ENCODE peak calls at places on chromosomes 1 and 21, in eight cellular contexts. One of them, this sample, is unnamed.

GRCh38 chr21:35988396-35989140 is 71.8 kb downstream of the SETD4 start:
- DNase-seq in psoas muscle: no peak
- DNase-seq in RWPE2: no peak
- DNase-seq in cardiac muscle cell: no peak
- DNase-seq in GM12864: no peak
- DNase-seq in AG04450: no peak
- DNase-seq in activated B cell treated with CpG ODN at 0.5 μM for 24 hours: no peak
- DNase-seq in NB4: peak; percentile 46
- DNase-seq in this sample: no peak

GRCh38 chr1:6832789-6833188 is 47.5 kb downstream of the CAMTA1 start:
- DNase-seq in psoas muscle: no peak
- DNase-seq in RWPE2: no peak
- DNase-seq in cardiac muscle cell: peak; percentile 32
- DNase-seq in GM12864: no peak
- DNase-seq in AG04450: no peak
- DNase-seq in activated B cell treated with CpG ODN at 0.5 μM for 24 hours: no peak
- DNase-seq in NB4: no peak
- DNase-seq in this sample: no peak

GRCh38 chr1:235822685-235823084 is 44.0 kb downstream of the LYST start:
- DNase-seq in psoas muscle: no peak
- DNase-seq in RWPE2: no peak
- DNase-seq in cardiac muscle cell: no peak
- DNase-seq in GM12864: no peak
- DNase-seq in AG04450: no peak
- DNase-seq in activated B cell treated with CpG ODN at 0.5 μM for 24 hours: no peak
- DNase-seq in NB4: no peak
- DNase-seq in this sample: no peak

GRCh38 chr1:164821648-164822047 is 262.7 kb downstream of the PBX1 start:
- DNase-seq in psoas muscle: no peak
- DNase-seq in RWPE2: no peak
- DNase-seq in cardiac muscle cell: no peak
- DNase-seq in GM12864: no peak
- DNase-seq in AG04450: no peak
- DNase-seq in activated B cell treated with CpG ODN at 0.5 μM for 24 hours: no peak
- DNase-seq in NB4: no peak
- DNase-seq in this sample: no peak

GRCh38 chr1:27430903-27431653 is 38.7 kb downstream of the GPR3 start:
- DNase-seq in psoas muscle: no peak
- DNase-seq in RWPE2: no peak
- DNase-seq in cardiac muscle cell: no peak
- DNase-seq in GM12864: no peak
- DNase-seq in AG04450: no peak
- DNase-seq in activated B cell treated with CpG ODN at 0.5 μM for 24 hours: no peak
- DNase-seq in NB4: peak; percentile 64
- DNase-seq in this sample: peak; percentile 42

GRCh38 chr1:20666804-20667203 is 5.6 kb upstream of the DDOST start:
- DNase-seq in psoas muscle: no peak
- DNase-seq in RWPE2: no peak
- DNase-seq in cardiac muscle cell: no peak
- DNase-seq in GM12864: peak; percentile 25
- DNase-seq in AG04450: no peak
- DNase-seq in activated B cell treated with CpG ODN at 0.5 μM for 24 hours: no peak
- DNase-seq in NB4: peak; percentile 47
- DNase-seq in this sample: no peak

GRCh38 chr1:12644829-12645228 is 944 bp downstream of the AADACL4 start:
- DNase-seq in psoas muscle: no peak
- DNase-seq in RWPE2: no peak
- DNase-seq in cardiac muscle cell: no peak
- DNase-seq in GM12864: no peak
- DNase-seq in AG04450: no peak
- DNase-seq in activated B cell treated with CpG ODN at 0.5 μM for 24 hours: no peak
- DNase-seq in NB4: no peak
- DNase-seq in this sample: no peak

GRCh38 chr1:235108876-235109275 is 19.8 kb downstream of the TOMM20 start:
- DNase-seq in psoas muscle: no peak
- DNase-seq in RWPE2: no peak
- DNase-seq in cardiac muscle cell: no peak
- DNase-seq in GM12864: no peak
- DNase-seq in AG04450: no peak
- DNase-seq in activated B cell treated with CpG ODN at 0.5 μM for 24 hours: no peak
- DNase-seq in NB4: no peak
- DNase-seq in this sample: no peak

GRCh38 chr1:118396279-118396678 is 211.3 kb upstream of the SPAG17 start:
- DNase-seq in psoas muscle: no peak
- DNase-seq in RWPE2: no peak
- DNase-seq in cardiac muscle cell: no peak
- DNase-seq in GM12864: no peak
- DNase-seq in AG04450: no peak
- DNase-seq in activated B cell treated with CpG ODN at 0.5 μM for 24 hours: no peak
- DNase-seq in NB4: no peak
- DNase-seq in this sample: no peak

GRCh38 chr1:246280551-246280950 is 226.5 kb downstream of the SMYD3 start:
- DNase-seq in psoas muscle: no peak
- DNase-seq in RWPE2: no peak
- DNase-seq in cardiac muscle cell: peak; percentile 31
- DNase-seq in GM12864: no peak
- DNase-seq in AG04450: no peak
- DNase-seq in activated B cell treated with CpG ODN at 0.5 μM for 24 hours: no peak
- DNase-seq in NB4: peak; percentile 60
- DNase-seq in this sample: peak; percentile 16

GRCh38 chr1:53070621-53071020 is 8.6 kb downstream of the PODN start:
- DNase-seq in psoas muscle: no peak
- DNase-seq in RWPE2: no peak
- DNase-seq in cardiac muscle cell: no peak
- DNase-seq in GM12864: no peak
- DNase-seq in AG04450: no peak
- DNase-seq in activated B cell treated with CpG ODN at 0.5 μM for 24 hours: peak; percentile 12
- DNase-seq in NB4: no peak
- DNase-seq in this sample: peak; percentile 25

GRCh38 chr21:36156815-36157670 is at the start of gene DOP1B:
- DNase-seq in psoas muscle: peak; percentile 18
- DNase-seq in RWPE2: no peak
- DNase-seq in cardiac muscle cell: no peak
- DNase-seq in GM12864: no peak
- DNase-seq in AG04450: no peak
- DNase-seq in activated B cell treated with CpG ODN at 0.5 μM for 24 hours: no peak
- DNase-seq in NB4: peak; percentile 66
- DNase-seq in this sample: peak; percentile 62

GRCh38 chr1:226365831-226366231 is 42.1 kb downstream of the PARP1 start:
- DNase-seq in psoas muscle: no peak
- DNase-seq in RWPE2: no peak
- DNase-seq in cardiac muscle cell: no peak
- DNase-seq in GM12864: no peak
- DNase-seq in AG04450: no peak
- DNase-seq in activated B cell treated with CpG ODN at 0.5 μM for 24 hours: no peak
- DNase-seq in NB4: no peak
- DNase-seq in this sample: no peak

GRCh38 chr1:181818943-181819342 is 242.6 kb downstream of the ZNF648 start:
- DNase-seq in psoas muscle: no peak
- DNase-seq in RWPE2: no peak
- DNase-seq in cardiac muscle cell: no peak
- DNase-seq in GM12864: no peak
- DNase-seq in AG04450: no peak
- DNase-seq in activated B cell treated with CpG ODN at 0.5 μM for 24 hours: no peak
- DNase-seq in NB4: no peak
- DNase-seq in this sample: no peak

GRCh38 chr1:40917995-40918711 is 56.0 kb upstream of the CITED4 start:
- DNase-seq in psoas muscle: no peak
- DNase-seq in RWPE2: no peak
- DNase-seq in cardiac muscle cell: no peak
- DNase-seq in GM12864: no peak
- DNase-seq in AG04450: no peak
- DNase-seq in activated B cell treated with CpG ODN at 0.5 μM for 24 hours: no peak
- DNase-seq in NB4: no peak
- DNase-seq in this sample: no peak

GRCh38 chr1:214636436-214636835 is 33.4 kb downstream of the CENPF start:
- DNase-seq in psoas muscle: no peak
- DNase-seq in RWPE2: no peak
- DNase-seq in cardiac muscle cell: no peak
- DNase-seq in GM12864: no peak
- DNase-seq in AG04450: no peak
- DNase-seq in activated B cell treated with CpG ODN at 0.5 μM for 24 hours: no peak
- DNase-seq in NB4: no peak
- DNase-seq in this sample: no peak

GRCh38 chr1:24108334-24109165 is 3.4 kb downstream of the MYOM3 start:
- DNase-seq in psoas muscle: peak; percentile 79
- DNase-seq in RWPE2: no peak
- DNase-seq in cardiac muscle cell: no peak
- DNase-seq in GM12864: no peak
- DNase-seq in AG04450: no peak
- DNase-seq in activated B cell treated with CpG ODN at 0.5 μM for 24 hours: no peak
- DNase-seq in NB4: no peak
- DNase-seq in this sample: no peak

GRCh38 chr1:237938553-237938952 is 47.8 kb upstream of the ZP4 start:
- DNase-seq in psoas muscle: no peak
- DNase-seq in RWPE2: no peak
- DNase-seq in cardiac muscle cell: no peak
- DNase-seq in GM12864: no peak
- DNase-seq in AG04450: no peak
- DNase-seq in activated B cell treated with CpG ODN at 0.5 μM for 24 hours: no peak
- DNase-seq in NB4: peak; percentile 26
- DNase-seq in this sample: no peak

DNA sequence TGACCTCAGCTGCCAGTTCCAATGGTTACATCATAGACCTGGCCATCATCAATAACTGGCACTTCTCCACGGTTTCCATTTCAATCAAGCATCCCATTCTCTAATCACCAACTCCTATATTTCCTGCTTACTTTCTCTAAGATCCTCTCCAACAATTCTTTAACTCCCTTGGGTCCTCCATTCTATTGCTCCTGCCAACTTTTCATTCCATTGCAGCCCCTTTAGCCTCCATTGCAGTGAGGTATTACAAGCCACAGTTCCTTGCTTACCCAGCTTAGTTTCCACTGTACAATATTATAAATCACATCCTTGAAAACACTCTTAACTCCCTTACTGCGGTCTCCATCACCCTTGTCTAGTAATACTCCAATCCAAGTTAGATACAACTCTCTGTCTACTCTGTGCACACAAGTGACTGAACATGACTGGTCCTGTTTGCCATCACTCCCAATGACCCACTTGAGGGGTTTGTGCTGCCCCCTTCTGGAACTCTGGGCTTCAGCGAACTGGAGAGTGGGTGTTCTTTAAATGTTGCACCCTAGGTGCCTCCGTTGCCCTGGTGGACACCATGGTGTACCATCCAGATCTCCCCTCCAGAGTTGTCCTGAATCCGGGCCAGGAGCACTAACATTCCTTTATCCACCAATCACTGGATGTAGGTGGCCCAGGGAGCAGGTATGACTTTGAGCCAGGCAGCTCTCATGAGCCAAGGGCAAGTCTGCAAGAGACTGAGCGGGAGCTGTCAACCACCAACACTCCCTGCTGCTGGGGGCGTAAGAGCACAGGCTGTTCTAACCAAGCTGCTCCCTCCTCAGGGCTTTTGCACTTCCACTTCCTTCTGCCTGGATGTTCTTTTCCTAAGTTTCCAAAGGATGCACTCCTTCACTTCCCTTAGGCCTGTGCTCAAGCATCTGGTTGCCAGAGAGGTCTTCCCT is 3.7 kb upstream of the FNDC7 start:
- DNase-seq in psoas muscle: no peak
- DNase-seq in RWPE2: no peak
- DNase-seq in cardiac muscle cell: no peak
- DNase-seq in GM12864: peak; percentile 16
- DNase-seq in AG04450: no peak
- DNase-seq in activated B cell treated with CpG ODN at 0.5 μM for 24 hours: no peak
- DNase-seq in NB4: peak; percentile 65
- DNase-seq in this sample: peak; percentile 24
- TF ChIP-seq CTCF in psoas muscle: no peak
- TF ChIP-seq CTCF in RWPE2: peak; percentile 7
- TF ChIP-seq CTCF in cardiac muscle cell: no peak
- TF ChIP-seq CTCF in GM12864: peak; percentile 63
- TF ChIP-seq CTCF in AG04450: no peak
- TF ChIP-seq CTCF in activated B cell treated with CpG ODN at 0.5 μM for 24 hours: no peak
- TF ChIP-seq CTCF in NB4: peak; percentile 49
- TF ChIP-seq CTCF in this sample: peak; percentile 15

DNA sequence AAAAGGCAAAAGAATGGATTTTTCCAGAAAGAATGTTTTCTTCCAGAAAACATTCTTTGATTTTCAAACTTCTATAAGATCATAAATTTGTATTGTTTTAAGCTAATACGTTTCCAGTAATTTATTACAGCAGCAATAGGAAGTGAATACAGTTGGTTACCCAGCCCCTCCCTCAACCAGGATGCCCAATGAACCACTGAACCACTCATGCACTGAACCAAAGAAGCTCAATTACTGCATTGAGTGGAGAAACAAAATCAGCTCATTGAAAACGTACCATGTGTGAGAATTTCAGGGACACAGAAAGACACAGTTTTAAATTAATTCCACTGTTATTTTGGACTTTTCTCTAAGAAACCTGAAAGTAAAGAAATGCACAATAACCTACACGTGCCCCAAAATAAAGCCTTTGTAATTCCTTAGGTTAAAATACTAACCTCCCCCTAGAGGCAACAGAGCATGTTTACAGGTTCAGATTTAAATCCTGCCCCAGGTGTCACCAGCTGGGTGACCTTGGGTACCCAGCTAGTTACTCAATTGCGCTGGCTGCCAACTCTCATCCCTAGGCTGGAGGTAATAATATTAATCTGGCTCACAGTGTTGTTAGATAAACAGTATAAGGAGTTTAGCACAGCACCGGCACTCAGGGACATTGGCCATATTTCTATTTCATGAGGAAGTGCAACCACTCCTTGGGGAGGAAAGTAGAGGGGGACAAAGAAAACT is 111.7 kb downstream of the NMNAT2 start:
- DNase-seq in psoas muscle: no peak
- DNase-seq in RWPE2: no peak
- DNase-seq in cardiac muscle cell: peak; percentile 30
- DNase-seq in GM12864: no peak
- DNase-seq in AG04450: no peak
- DNase-seq in activated B cell treated with CpG ODN at 0.5 μM for 24 hours: no peak
- DNase-seq in NB4: peak; percentile 25
- DNase-seq in this sample: no peak
- TF ChIP-seq CTCF in psoas muscle: peak; percentile 23
- TF ChIP-seq CTCF in RWPE2: peak; percentile 39
- TF ChIP-seq CTCF in cardiac muscle cell: peak; percentile 32
- TF ChIP-seq CTCF in GM12864: peak; percentile 47
- TF ChIP-seq CTCF in AG04450: peak; percentile 42
- TF ChIP-seq CTCF in activated B cell treated with CpG ODN at 0.5 μM for 24 hours: no peak
- TF ChIP-seq CTCF in NB4: peak; percentile 6
- TF ChIP-seq CTCF in this sample: peak; percentile 19

DNA sequence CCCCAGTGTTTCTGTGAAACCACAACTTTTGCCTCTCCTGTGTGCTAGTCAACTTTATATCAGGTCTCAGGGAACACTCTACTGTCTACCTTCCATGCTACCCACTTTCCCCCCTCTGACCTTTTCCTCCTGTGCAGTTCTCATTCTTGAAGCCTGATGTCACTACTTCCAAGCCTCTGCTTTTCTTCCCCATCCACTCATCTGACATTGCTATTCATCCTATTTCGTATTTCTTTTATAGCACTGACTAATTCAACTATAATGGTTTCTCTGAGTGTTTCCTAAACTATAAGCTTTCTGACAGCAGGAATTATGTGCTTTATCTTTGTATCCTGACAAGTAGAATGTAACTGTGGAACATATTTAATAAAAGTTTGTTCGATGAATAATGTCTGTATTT is 18.2 kb upstream of the DPH5 start:
- DNase-seq in psoas muscle: no peak
- DNase-seq in RWPE2: no peak
- DNase-seq in cardiac muscle cell: peak; percentile 19
- DNase-seq in GM12864: no peak
- DNase-seq in AG04450: no peak
- DNase-seq in activated B cell treated with CpG ODN at 0.5 μM for 24 hours: no peak
- DNase-seq in NB4: no peak
- DNase-seq in this sample: no peak
- TF ChIP-seq CTCF in psoas muscle: no peak
- TF ChIP-seq CTCF in RWPE2: peak; percentile 46
- TF ChIP-seq CTCF in cardiac muscle cell: peak; percentile 11
- TF ChIP-seq CTCF in GM12864: no peak
- TF ChIP-seq CTCF in AG04450: no peak
- TF ChIP-seq CTCF in activated B cell treated with CpG ODN at 0.5 μM for 24 hours: no peak
- TF ChIP-seq CTCF in NB4: no peak
- TF ChIP-seq CTCF in this sample: no peak

GRCh38 chr1:203166192-203166940 is 9.3 kb downstream of the MYBPH start:
- DNase-seq in psoas muscle: no peak
- DNase-seq in RWPE2: no peak
- DNase-seq in cardiac muscle cell: peak; percentile 31
- DNase-seq in GM12864: no peak
- DNase-seq in AG04450: no peak
- DNase-seq in activated B cell treated with CpG ODN at 0.5 μM for 24 hours: no peak
- DNase-seq in NB4: peak; percentile 54
- DNase-seq in this sample: peak; percentile 69
- TF ChIP-seq CTCF in psoas muscle: peak; percentile 12
- TF ChIP-seq CTCF in RWPE2: no peak
- TF ChIP-seq CTCF in cardiac muscle cell: peak; percentile 21
- TF ChIP-seq CTCF in GM12864: peak; percentile 47
- TF ChIP-seq CTCF in AG04450: peak; percentile 35
- TF ChIP-seq CTCF in activated B cell treated with CpG ODN at 0.5 μM for 24 hours: no peak
- TF ChIP-seq CTCF in NB4: peak; percentile 25
- TF ChIP-seq CTCF in this sample: no peak